ENCODE peak calls at places on chromosomes 16 and 17, in five cellular contexts. U, E, K, S and G are unnamed samples.
A peak's percentile ranks its signal among the peaks of the same experiment; 100 is the strongest.

GRCh38 chr17:6523809-6524355 is 32.5 kb downstream of the PITPNM3 start:
- DNase-seq in U (no peak), E (no peak), K (no peak), S (no peak), G (no peak)

GRCh38 chr16:22813946-22814325 is at the start of gene HS3ST2:
- DNase-seq in U (no peak), E (peak; percentile 41), K (no peak), S (no peak), G (peak; percentile 73)

GRCh38 chr16:87965973-87966667 is 14.9 kb downstream of the BANP start:
- DNase-seq in U (peak; percentile 49), E (no peak), K (no peak), S (no peak), G (no peak)

GRCh38 chr17:47878203-47879027 is 17.6 kb upstream of the SP2 start:
- DNase-seq in U (no peak), E (no peak), K (no peak), S (no peak), G (no peak)

GRCh38 chr16:6483634-6484033 is 849.0 kb upstream of the RBFOX1 start:
- DNase-seq in U (no peak), E (no peak), K (no peak), S (no peak), G (no peak)

GRCh38 chr17:21313320-21313719 is 28.8 kb downstream of the MAP2K3 start:
- DNase-seq in U (no peak), E (no peak), K (no peak), S (no peak), G (peak; percentile 48)

GRCh38 chr16:70399326-70399725 is 39.6 kb downstream of the ST3GAL2 start:
- DNase-seq in U (no peak), E (no peak), K (no peak), S (no peak), G (no peak)

GRCh38 chr17:76063880-76064546 is 8.3 kb downstream of the SRP68 start:
- DNase-seq in U (no peak), E (no peak), K (no peak), S (no peak), G (no peak)

GRCh38 chr17:8289103-8289397 is 580 bp downstream of the RANGRF start:
- DNase-seq in U (no peak), E (no peak), K (no peak), S (no peak), G (peak; percentile 85)

GRCh38 chr17:75922173-75922961 is 17.7 kb upstream of the MRPL38 start:
- DNase-seq in U (no peak), E (no peak), K (no peak), S (no peak), G (no peak)

GRCh38 chr17:17497065-17497844 is 1.1 kb upstream of the RASD1 start:
- DNase-seq in U (no peak), E (no peak), K (no peak), S (no peak), G (no peak)

GRCh38 chr16:69330286-69331109 is at the start of gene PDF:
- DNase-seq in U (peak; percentile 90), E (peak; percentile 93), K (peak; percentile 43), S (peak; percentile 95), G (peak; percentile 96)
- TF ChIP-seq POLR2A in U (peak; percentile 64), E (peak; percentile 41), K (peak; percentile 81), S (peak; percentile 66), G (no peak)

GRCh38 chr16:52193441-52193840 is 353.5 kb downstream of the TOX3 start:
- DNase-seq in U (no peak), E (no peak), K (no peak), S (no peak), G (no peak)
- H3K4me3 ChIP-seq in U (no peak overlapping the region), E (no peak overlapping the region), K (no peak overlapping the region), S (no peak overlapping the region), G (no peak overlapping the region)

GRCh38 chr17:35943537-35943936 is at the start of gene LYZL6:
- DNase-seq in U (no peak), E (no peak), K (no peak), S (no peak), G (no peak)

GRCh38 chr17:35948092-35948491 is 4.6 kb upstream of the LYZL6 start:
- DNase-seq in U (no peak), E (no peak), K (no peak), S (no peak), G (no peak)

GRCh38 chr17:35942588-35943186 is 826 bp downstream of the LYZL6 start:
- DNase-seq in U (no peak), E (no peak), K (no peak), S (no peak), G (no peak)

GRCh38 chr17:35944151-35944550 is 638 bp upstream of the LYZL6 start:
- DNase-seq in U (no peak), E (no peak), K (no peak), S (no peak), G (no peak)

DNA sequence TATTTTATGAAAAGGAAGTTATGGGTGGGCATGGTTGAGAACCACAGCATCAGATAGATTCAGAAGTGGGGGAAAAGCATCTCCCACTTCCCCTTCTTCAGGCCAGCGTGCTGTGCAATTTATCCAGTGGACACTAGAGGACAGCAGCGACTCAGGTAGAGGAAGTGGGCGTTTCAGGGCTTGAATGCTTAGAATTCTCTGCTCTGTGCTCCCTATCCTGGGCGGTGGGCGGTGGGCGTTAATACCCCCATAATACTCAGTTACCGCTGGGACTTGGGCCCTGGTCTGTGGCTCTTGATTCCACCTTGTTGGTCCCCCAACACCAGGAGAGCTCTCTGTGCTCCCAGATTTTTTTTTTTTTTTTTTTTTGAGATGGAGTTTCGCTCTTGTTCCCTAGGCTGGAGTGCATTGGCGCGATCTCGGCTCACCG is 3.7 kb upstream of the LYZL6 start:
- DNase-seq in U (peak; percentile 21), E (peak; percentile 33), K (peak; percentile 2), S (peak; percentile 52), G (no peak)
- TF ChIP-seq POLR2A in U (no peak), E (no peak), K (no peak), S (no peak), G (no peak)

GRCh38 chr17:4499431-4500187 is 928 bp downstream of the SPNS2 start:
- DNase-seq in U (no peak), E (no peak), K (no peak), S (no peak), G (no peak)

GRCh38 chr17:4500188-4500565 is 1.5 kb downstream of the SPNS2 start:
- DNase-seq in U (no peak), E (no peak), K (no peak), S (no peak), G (no peak)

GRCh38 chr17:4501295-4501949 is 2.7 kb downstream of the SPNS2 start:
- DNase-seq in U (no peak), E (no peak), K (no peak), S (no peak), G (no peak)

GRCh38 chr17:4497101-4497824 is 1.4 kb upstream of the SPNS2 start:
- DNase-seq in U (peak; percentile 52), E (no peak), K (no peak), S (peak; percentile 67), G (no peak)

GRCh38 chr17:4498461-4499397 is at the start of gene SPNS2:
- DNase-seq in U (peak; percentile 29), E (peak; percentile 64), K (no peak), S (peak; percentile 70), G (no peak)
- H3K4me3 ChIP-seq in U (no peak within 1 kb of the TSS), E (no peak within 1 kb of the TSS), K (peak within 1 kb of the TSS; percentile 49), S (peak within 1 kb of the TSS; percentile 32), G (peak within 1 kb of the TSS; percentile 50)

GRCh38 chr16:46632778-46633733 is 11.9 kb upstream of the SHCBP1 start:
- DNase-seq in U (no peak), E (no peak), K (no peak), S (no peak), G (no peak)
- TF ChIP-seq POLR2A in U (no peak), E (no peak), K (no peak), S (no peak), G (no peak)

DNA sequence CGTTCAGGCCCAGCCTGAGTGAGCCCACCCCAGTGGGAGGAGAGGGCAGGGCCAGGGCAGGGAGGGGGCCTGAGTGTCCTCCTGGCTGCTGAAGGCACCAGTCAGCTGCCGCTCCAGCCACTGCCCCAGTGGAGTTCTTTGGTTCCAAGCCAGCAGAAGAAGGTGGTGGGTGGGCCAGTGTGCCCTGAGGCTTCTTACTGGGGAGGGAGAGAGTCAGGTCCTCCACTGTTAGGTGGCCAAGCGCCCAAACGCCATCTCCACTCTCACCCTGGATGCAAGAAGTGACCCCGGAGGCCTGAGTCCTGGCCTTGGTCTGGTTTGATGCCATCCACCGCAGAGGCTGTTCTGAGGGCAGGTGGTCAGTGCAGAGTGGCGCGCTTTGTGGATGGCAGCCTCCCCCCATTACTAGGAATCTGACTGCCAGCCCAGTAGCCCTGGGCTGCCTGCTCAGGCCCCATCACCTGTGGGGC is 2.2 kb downstream of the RNF213 start:
- DNase-seq in U (no peak), E (no peak), K (no peak), S (no peak), G (no peak)
- H3K4me3 ChIP-seq in U (no peak overlapping the region), E (no peak overlapping the region), K (peak overlapping the region; percentile 37), S (no peak overlapping the region), G (peak overlapping the region; percentile 40)

GRCh38 chr16:3158498-3159314 is 23.9 kb downstream of the ZNF213 start:
- DNase-seq in U (peak; percentile 83), E (peak; percentile 88), K (no peak), S (peak; percentile 93), G (peak; percentile 94)
- TF ChIP-seq POLR2A in U (peak; percentile 43), E (peak; percentile 9), K (peak; percentile 82), S (peak; percentile 67), G (no peak)

GRCh38 chr16:15443753-15444152 is 9.4 kb downstream of the BMERB1 start:
- DNase-seq in U (no peak), E (no peak), K (no peak), S (no peak), G (no peak)

GRCh38 chr16:15444264-15444663 is 9.9 kb downstream of the BMERB1 start:
- DNase-seq in U (no peak), E (no peak), K (no peak), S (no peak), G (no peak)

GRCh38 chr16:15439102-15439501 is 4.7 kb downstream of the BMERB1 start:
- DNase-seq in U (no peak), E (no peak), K (no peak), S (no peak), G (no peak)

GRCh38 chr16:15445450-15445849 is 11.1 kb downstream of the BMERB1 start:
- DNase-seq in U (no peak), E (no peak), K (no peak), S (no peak), G (no peak)

DNA sequence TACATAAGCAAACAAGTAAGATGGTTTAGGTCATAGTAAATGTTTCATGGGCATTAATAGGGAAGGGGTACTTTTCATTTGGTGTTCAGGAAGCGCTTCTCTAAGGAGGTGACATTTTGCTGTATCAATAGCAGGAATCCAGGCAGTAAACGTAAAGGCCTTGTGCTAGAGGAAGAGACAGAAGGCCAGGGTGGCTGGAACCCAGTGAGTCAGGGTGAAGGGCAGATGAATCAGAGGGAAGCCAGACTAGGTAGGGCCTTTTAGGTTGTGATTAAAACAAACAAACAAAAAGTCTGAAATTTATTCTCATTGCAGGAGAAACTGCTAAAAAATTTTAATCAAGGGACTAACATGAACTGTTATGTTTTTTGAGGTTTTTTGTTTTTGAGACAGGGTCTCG is 6.5 kb downstream of the BMERB1 start:
- DNase-seq in U (peak; percentile 79), E (peak; percentile 22), K (no peak), S (peak; percentile 27), G (no peak)
- H3K4me3 ChIP-seq in U (no peak overlapping the region), E (no peak overlapping the region), K (no peak overlapping the region), S (no peak overlapping the region), G (no peak overlapping the region)